ENCODE peak calls at places on chromosomes 16 and 17, in ten cellular contexts. J, R, K, I, T, Z, D, G, E and V are unnamed samples.

GRCh38 chr17:54256530-54256929 is 433.8 kb downstream of the KIF2B start:
- DNase-seq in K (no peak), Z (no peak), E (no peak), R (no peak), I (no peak), D (no peak), G (no peak), J (no peak), T (no peak), V (no peak)

GRCh38 chr17:46991618-46992017 is 12.6 kb upstream of the RPRML start:
- DNase-seq in T (no peak), G (no peak), E (no peak), D (no peak), K (no peak), Z (no peak), I (no peak), J (no peak), R (no peak), V (no peak)

GRCh38 chr16:70738083-70738977 is 52.5 kb upstream of the MTSS2 start:
- DNase-seq in D (peak), I (no peak), K (peak), T (no peak), G (peak), J (peak), Z (no peak), E (no peak), R (no peak), V (no peak)

GRCh38 chr16:11099672-11100195 is 155.4 kb downstream of the CLEC16A start:
- DNase-seq in Z (no peak), T (no peak), E (no peak), R (no peak), K (no peak), J (no peak), D (no peak), G (no peak), I (no peak), V (no peak)

GRCh38 chr16:72291531-72291981 is 119.6 kb upstream of the PMFBP1 start:
- DNase-seq in K (peak), E (no peak), Z (no peak), J (no peak), I (no peak), R (no peak), D (no peak), T (no peak), G (no peak), V (no peak)

GRCh38 chr16:397135-397661 is at the start of gene NME4:
- DNase-seq in E (no peak), T (no peak), Z (no peak), K (peak), I (no peak), D (no peak), G (peak), J (peak), R (no peak), V (no peak)

GRCh38 chr16:74817851-74818250 is 43.2 kb upstream of the FA2H start:
- DNase-seq in J (no peak), R (no peak), K (no peak), G (no peak), Z (no peak), I (no peak), E (no peak), D (no peak), T (no peak), V (no peak)

GRCh38 chr16:15739940-15740339 is 89.9 kb downstream of the NDE1 start:
- DNase-seq in I (no peak), D (no peak), K (no peak), R (no peak), Z (no peak), T (no peak), J (no peak), E (no peak), G (no peak), V (no peak)

GRCh38 chr17:78112508-78113471 is 15.8 kb downstream of the TMC6 start:
- DNase-seq in K (peak), T (peak), R (peak), J (peak), G (peak), D (peak), Z (peak), I (peak), E (peak), V (peak)